ENCODE peak calls at places on chromosome 13, in five cellular contexts. L is uterus, D is BJ, K is fibroblast of lung, A is aorta. P is an unnamed sample. For H3K36me3, the result is how much of the 10 kb centered on the place peaks cover.

GRCh38 chr13:45674908-45675307 is 27.2 kb upstream of the CBY2 start:
- DNase-seq in L (no peak), D (peak), A (no peak), K (peak), P (peak)

GRCh38 chr13:53873558-53873957 is 844.9 kb downstream of the OLFM4 start:
- DNase-seq in D (no peak), L (no peak), A (no peak), K (no peak), P (no peak)

GRCh38 chr13:74338341-74338740 is 204.1 kb upstream of the KLF12 start:
- DNase-seq in L (no peak), A (no peak), K (no peak), D (no peak), P (no peak)

GRCh38 chr13:48626077-48626449 is 27.7 kb upstream of the CYSLTR2 start:
- DNase-seq in L (peak), A (no peak), D (no peak), K (peak), P (peak)

GRCh38 chr13:95494082-95494681 is 58.3 kb upstream of the CLDN10 start:
- DNase-seq in L (no peak), A (no peak), D (peak), K (peak), P (no peak)

GRCh38 chr13:22103628-22104027 is 432.8 kb downstream of the FGF9 start:
- DNase-seq in K (no peak), L (no peak), A (no peak), D (no peak), P (no peak)

GRCh38 chr13:42379241-42379640 is 107.3 kb downstream of the AKAP11 start:
- DNase-seq in D (no peak), K (no peak), L (no peak), A (no peak), P (no peak)

GRCh38 chr13:21341637-21342422 is 117.3 kb downstream of the ZDHHC20 start:
- DNase-seq in L (no peak), A (no peak), K (no peak), D (no peak), P (no peak)

GRCh38 chr13:94987869-94988268 is 275.5 kb upstream of the SOX21 start:
- DNase-seq in L (no peak), D (no peak), K (no peak), A (no peak), P (no peak)

GRCh38 chr13:100434010-100434763 is 154.4 kb downstream of the GGACT start:
- DNase-seq in K (peak), L (no peak), A (no peak), D (no peak), P (peak)

GRCh38 chr13:23915308-23915707 is 18.0 kb upstream of the C1QTNF9B start:
- DNase-seq in A (no peak), L (no peak), K (no peak), D (no peak), P (no peak)

GRCh38 chr13:38686635-38687245 is at the start of gene FREM2:
- DNase-seq in K (peak), D (no peak), L (no peak), A (no peak), P (peak)

GRCh38 chr13:58343081-58343480 is 711.5 kb downstream of the PCDH17 start:
- DNase-seq in K (peak), A (no peak), D (no peak), L (no peak), P (peak)

GRCh38 chr13:27783111-27783510 is 9.2 kb upstream of the GSX1 start:
- DNase-seq in K (peak), L (no peak), D (no peak), A (no peak), P (no peak)

GRCh38 chr13:49238621-49239020 is 9.1 kb upstream of the CDADC1 start:
- DNase-seq in D (no peak), A (no peak), L (no peak), K (no peak), P (no peak)

GRCh38 chr13:84096221-84096620 is 213.9 kb upstream of the SLITRK1 start:
- DNase-seq in D (no peak), L (no peak), K (peak), A (no peak), P (no peak)

GRCh38 chr13:107211073-107211472 is 643.1 kb upstream of the ARGLU1 start:
- DNase-seq in D (peak), K (peak), L (peak), A (peak), P (peak)

GRCh38 chr13:99022953-99023352 is 45.1 kb upstream of the DOCK9 start:
- DNase-seq in A (no peak), D (no peak), K (no peak), L (no peak), P (no peak)

GRCh38 chr13:31769581-31769980 is 30.3 kb downstream of the RXFP2 start:
- DNase-seq in D (no peak), K (no peak), A (no peak), L (no peak), P (no peak)

GRCh38 chr13:100659578-100659977 is 15.0 kb downstream of the TMTC4 start:
- DNase-seq in L (no peak), K (no peak), A (no peak), D (no peak), P (no peak)

GRCh38 chr13:75705395-75705794 is 69.3 kb downstream of the LMO7 start:
- DNase-seq in L (no peak), K (peak), D (peak), A (no peak), P (no peak)

GRCh38 chr13:112810608-112811007 is 120.8 kb downstream of the ATP11A start:
- DNase-seq in K (no peak), L (no peak), A (no peak), D (no peak), P (no peak)
- H3K36me3 ChIP-seq in K (under half), L (under half), A (under half), D (under half), P (under half)

GRCh38 chr13:111278258-111278657 is 42.2 kb upstream of the TEX29 start:
- DNase-seq in D (no peak), A (no peak), L (no peak), K (no peak), P (no peak)
- H3K36me3 ChIP-seq in D (under half), A (under half), L (under half), K (under half), P (under half)

GRCh38 chr13:110501188-110501587 is 60.3 kb downstream of the RAB20 start:
- DNase-seq in L (no peak), D (no peak), K (no peak), A (no peak), P (no peak)
- H3K36me3 ChIP-seq in L (under half), D (under half), K (under half), A (under half), P (under half)

DNA sequence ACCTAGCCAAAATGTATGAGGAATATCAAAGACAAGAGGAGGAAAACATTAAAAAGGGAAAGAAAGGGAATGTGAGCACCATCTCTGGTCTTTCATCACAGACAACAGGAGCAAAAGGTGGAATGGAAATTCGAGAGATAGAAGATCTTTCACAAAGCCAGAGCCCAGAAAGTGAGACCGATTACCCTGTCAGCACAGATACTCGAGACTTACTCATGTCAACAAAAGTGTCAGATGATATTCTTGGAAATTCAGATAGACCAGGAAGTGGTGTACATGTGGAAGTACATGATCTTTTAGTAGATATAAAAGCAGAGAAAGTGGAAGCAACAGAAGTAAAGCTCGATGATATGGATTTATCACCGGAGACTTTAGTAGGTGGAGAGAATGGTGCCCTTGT is 217.0 kb downstream of the NBEA start:
- DNase-seq in D (no peak), A (no peak), K (no peak), L (no peak), P (no peak)
- H3K36me3 ChIP-seq in D (under half), A (under half), K (under half), L (under half), P (under half)

GRCh38 chr13:102638741-102639140 is 42.0 kb downstream of the TPP2 start:
- DNase-seq in K (no peak), A (no peak), D (no peak), L (no peak), P (no peak)
- H3K36me3 ChIP-seq in K (under half), A (under half), D (under half), L (under half), P (under half)

DNA sequence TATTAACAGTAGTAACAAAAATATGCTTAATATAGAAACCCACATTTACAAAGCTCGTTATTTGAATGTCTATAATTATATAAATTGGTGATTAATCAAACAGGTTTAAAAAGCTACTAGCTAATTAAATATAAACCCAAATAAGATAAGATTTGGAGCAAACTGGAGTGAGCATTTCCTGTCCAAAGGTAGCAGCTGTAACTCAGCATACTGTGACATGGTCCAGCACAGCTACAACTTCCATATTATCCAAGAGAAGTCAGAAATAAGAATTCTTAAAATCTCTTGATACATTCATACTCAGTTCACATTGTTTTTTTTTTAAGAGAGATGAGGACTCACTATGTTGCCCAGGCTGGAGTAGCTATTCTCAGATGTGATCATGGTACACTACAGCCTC is 8.5 kb downstream of the MTRF1 start:
- DNase-seq in D (no peak), K (no peak), A (no peak), L (no peak), P (no peak)
- H3K36me3 ChIP-seq in D (under half), K (under half), A (under half), L (under half), P (under half)

GRCh38 chr13:110697842-110698241 is 8.1 kb downstream of the CARS2 start:
- DNase-seq in D (no peak), L (no peak), A (no peak), K (no peak), P (no peak)

GRCh38 chr13:110698689-110699088 is 7.2 kb downstream of the CARS2 start:
- DNase-seq in A (no peak), D (no peak), L (no peak), K (no peak), P (no peak)

GRCh38 chr13:110700186-110700585 is 5.7 kb downstream of the CARS2 start:
- DNase-seq in L (no peak), A (no peak), K (no peak), D (no peak), P (no peak)

GRCh38 chr13:110702089-110702488 is 3.8 kb downstream of the CARS2 start:
- DNase-seq in K (no peak), L (no peak), A (no peak), D (no peak), P (no peak)

DNA sequence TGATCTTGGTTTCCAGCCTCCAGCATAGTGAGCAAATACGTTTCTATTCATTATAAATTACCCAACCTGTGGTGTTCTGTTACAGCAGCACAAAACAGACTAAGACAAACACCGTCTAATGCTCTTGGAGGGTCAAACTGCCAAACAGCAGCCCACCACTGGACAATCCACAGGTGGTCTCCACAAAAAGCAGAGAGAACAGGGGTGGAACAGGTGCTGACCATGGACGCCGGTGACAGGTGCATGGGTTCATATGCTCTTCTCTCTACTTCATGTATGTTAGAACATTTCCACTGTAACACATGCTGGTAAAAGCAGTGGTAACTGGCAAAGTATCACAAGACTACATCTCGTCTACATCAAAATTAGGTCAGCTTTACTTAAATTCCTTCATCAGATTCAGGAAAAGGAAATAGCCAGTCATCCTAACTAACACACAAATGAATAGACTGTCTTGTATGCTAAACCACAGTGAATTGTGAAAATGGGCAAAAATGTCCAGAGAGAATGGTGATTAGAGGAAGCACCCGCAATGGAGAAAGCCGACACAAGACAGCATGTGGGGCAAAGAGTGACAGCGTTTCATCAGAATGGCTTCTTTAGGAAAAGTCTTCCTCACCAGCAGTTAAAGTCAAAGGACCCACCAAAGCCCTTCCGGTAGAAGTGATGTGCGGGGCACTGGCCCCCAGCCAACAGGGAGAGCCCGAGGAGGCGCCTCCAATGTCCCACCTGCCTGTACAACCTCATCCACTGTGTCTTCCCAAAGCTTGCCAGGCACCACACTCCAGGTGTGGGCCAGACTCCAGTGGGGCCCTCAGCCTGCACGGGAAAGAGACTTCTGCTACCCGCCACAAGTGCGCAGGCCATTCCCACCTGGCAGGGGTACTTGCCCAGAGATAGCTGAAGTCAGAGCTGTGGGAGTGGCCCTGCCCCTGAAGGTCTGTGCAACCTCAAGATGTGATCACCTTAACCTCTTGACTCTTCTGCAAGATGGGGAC is 6.5 kb downstream of the CARS2 start:
- DNase-seq in D (no peak), A (no peak), K (no peak), L (no peak), P (no peak)
- H3K36me3 ChIP-seq in D (under half), A (under half), K (under half), L (under half), P (under half)

GRCh38 chr13:30623392-30623791 is 5.7 kb downstream of the USPL1 start:
- DNase-seq in A (no peak), L (no peak), D (no peak), K (no peak), P (no peak)
- H3K36me3 ChIP-seq in A (under half), L (under half), D (under half), K (under half), P (under half)

P was measured in kidney epithelial cell.